ENCODE peak calls at places on chromosomes 6 and 20, in ten cellular contexts. C, R, Q, Y, L, D, H, I, M and Z are unnamed samples. For H3K9me3 and H3K36me3, the result is how much of the 10 kb centered on the place peaks cover.

GRCh38 chr6:87154641-87155271 is 609 bp upstream of the ZNF292 start:
- DNase-seq in M (no peak), Q (no peak), C (no peak), D (peak), H (no peak), Y (no peak), R (peak), L (no peak), I (no peak), Z (peak)

GRCh38 chr6:13303668-13304017 is 24.7 kb downstream of the TBC1D7 start:
- DNase-seq in M (peak), L (peak), I (peak), Y (peak), Q (no peak), R (peak), C (no peak), D (no peak), H (peak), Z (peak)

GRCh38 chr6:112877134-112878100 is 530.3 kb downstream of the RFPL4B start:
- DNase-seq in I (peak), L (no peak), R (no peak), D (no peak), C (no peak), M (no peak), Y (no peak), H (no peak), Q (no peak), Z (no peak)

GRCh38 chr20:13054011-13054410 is 45.2 kb downstream of the SPTLC3 start:
- DNase-seq in M (no peak), Y (no peak), Q (no peak), D (no peak), H (no peak), L (no peak), I (no peak), R (no peak), C (no peak), Z (no peak)

GRCh38 chr20:47066484-47067270 is 172.0 kb downstream of the EYA2 start:
- DNase-seq in I (no peak), D (no peak), L (no peak), H (peak), Q (no peak), C (no peak), Y (no peak), M (no peak), R (no peak), Z (no peak)

GRCh38 chr20:43590036-43590391 is 723 bp upstream of the IFT52 start:
- DNase-seq in Y (no peak), L (no peak), R (no peak), C (no peak), M (peak), I (no peak), H (peak), Q (no peak), D (no peak), Z (no peak)

GRCh38 chr20:20530428-20531151 is 162.7 kb downstream of the INSM1 start:
- DNase-seq in H (no peak), Y (no peak), C (no peak), R (no peak), D (no peak), L (no peak), M (no peak), I (no peak), Q (no peak), Z (no peak)

GRCh38 chr6:167856999-167857660 is 30.4 kb downstream of the AFDN start:
- DNase-seq in I (peak), H (no peak), R (no peak), M (no peak), L (no peak), Q (no peak), D (no peak), C (no peak), Y (no peak), Z (peak)

GRCh38 chr6:32116674-32117073 is 7.5 kb upstream of the TNXB start:
- DNase-seq in Y (no peak), Q (no peak), R (no peak), C (no peak), I (no peak), D (no peak), L (no peak), H (peak), M (no peak), Z (peak)

GRCh38 chr20:64026-64603 is 23.4 kb upstream of the DEFB125 start:
- DNase-seq in L (no peak), M (no peak), C (no peak), H (no peak), Q (no peak), D (no peak), I (no peak), Y (no peak), R (no peak), Z (no peak)
- H3K9me3 ChIP-seq in L (under half), M (under half), C (under half), H (under half), Q (half or more), D (under half), I (under half), Y (under half), R (under half), Z (under half)

GRCh38 chr20:31594558-31595379 is 10.3 kb upstream of the ID1 start:
- DNase-seq in L (peak), C (peak), D (no peak), I (peak), M (no peak), H (peak), Y (no peak), R (no peak), Q (no peak), Z (no peak)

GRCh38 chr20:31595654-31596411 is 9.3 kb upstream of the ID1 start:
- DNase-seq in Q (no peak), D (no peak), Y (peak), M (no peak), R (peak), I (peak), H (peak), L (peak), C (peak), Z (no peak)

GRCh38 chr20:31595380-31595653 is 9.8 kb upstream of the ID1 start:
- DNase-seq in R (no peak), D (no peak), L (no peak), Y (no peak), M (no peak), H (no peak), Q (no peak), C (no peak), I (no peak), Z (no peak)

GRCh38 chr20:31594002-31594557 is 11.0 kb upstream of the ID1 start:
- DNase-seq in M (no peak), Q (no peak), C (no peak), D (no peak), I (no peak), L (no peak), H (no peak), Y (no peak), R (no peak), Z (no peak)

GRCh38 chr20:31593221-31594001 is 11.7 kb upstream of the ID1 start:
- DNase-seq in M (no peak), I (peak), C (peak), L (no peak), H (no peak), Y (no peak), D (no peak), R (no peak), Q (no peak), Z (no peak)
- H3K4me3 ChIP-seq in M (no peak), I (no peak), C (no peak), L (no peak), H (no peak), Y (no peak), D (no peak), R (no peak), Q (no peak), Z (no peak)

DNA sequence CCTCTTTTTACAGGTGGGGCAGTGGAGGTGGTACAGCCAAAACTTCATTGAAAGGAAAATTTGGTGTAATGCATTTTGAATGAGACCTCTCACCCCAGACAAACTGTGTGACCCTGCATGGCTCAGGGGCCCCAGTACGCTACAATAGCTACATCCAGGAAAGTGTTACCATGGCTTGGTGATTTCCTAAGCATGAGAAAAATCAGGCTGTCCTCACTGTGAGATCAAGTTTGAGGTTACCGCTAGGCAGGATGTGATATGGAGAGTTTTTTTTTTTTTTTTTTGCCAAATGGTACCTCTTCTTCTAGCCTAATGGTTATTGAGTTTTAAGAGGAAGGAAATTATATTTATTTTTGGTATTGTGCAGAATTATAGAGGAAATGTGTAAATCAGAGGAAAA is 305.3 kb downstream of the CD83 start:
- DNase-seq in C (no peak), M (no peak), I (no peak), R (no peak), D (no peak), Q (no peak), H (no peak), L (no peak), Y (no peak), Z (no peak)
- H3K36me3 ChIP-seq in C (under half), M (under half), I (under half), R (under half), D (under half), Q (under half), H (under half), L (under half), Y (under half), Z (under half)

DNA sequence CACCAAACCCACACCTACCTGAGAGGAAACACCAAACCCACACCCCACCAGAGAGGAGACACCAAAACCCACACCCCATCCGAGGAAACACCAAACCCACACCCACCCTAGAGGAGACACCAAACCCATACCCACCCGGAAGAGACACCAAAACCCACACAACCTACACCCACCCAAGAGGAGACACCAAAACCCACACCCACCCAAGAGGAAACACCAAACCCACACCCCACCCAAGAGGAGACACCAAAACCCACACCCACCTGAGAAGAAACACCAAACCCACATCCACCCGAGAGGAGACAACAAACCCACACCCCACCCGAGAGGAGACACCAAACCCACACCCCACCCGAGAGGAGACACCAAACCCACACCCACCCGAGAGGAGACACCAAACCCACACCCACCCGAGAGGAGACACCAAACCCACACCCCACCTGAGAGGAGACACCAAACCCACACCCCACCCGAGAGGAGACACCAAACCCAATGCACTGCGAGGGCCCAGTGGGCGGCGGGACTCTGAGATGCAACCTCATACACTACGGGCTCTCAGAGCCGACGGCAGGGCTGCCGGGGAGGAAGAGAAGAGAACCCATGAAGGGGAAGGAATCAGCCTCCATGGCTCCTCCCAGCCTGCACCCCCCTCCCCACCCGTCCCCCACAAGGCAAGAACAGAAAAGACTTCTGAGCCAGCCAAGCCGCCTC is 83.3 kb downstream of the TAF4 start:
- DNase-seq in D (no peak), Y (no peak), M (no peak), L (no peak), I (no peak), H (no peak), C (no peak), R (no peak), Q (no peak), Z (no peak)
- H3K9me3 ChIP-seq in D (under half), Y (under half), M (under half), L (under half), I (under half), H (under half), C (under half), R (under half), Q (under half), Z (under half)